ENCODE peak calls at places on chromosomes 2 and 18, in four cellular contexts. F is SK-N-SH, E is GM12878, Z is H1. Q is an unnamed sample.

GRCh38 chr2:67752964-67753363 is 309.8 kb downstream of the C1D start:
- DNase-seq in E (no peak), F (no peak), Z (no peak), Q (no peak)

GRCh38 chr18:7234061-7234460 is 3.2 kb downstream of the LRRC30 start:
- DNase-seq in F (no peak), E (no peak), Z (no peak), Q (no peak)

GRCh38 chr18:63979409-63979908 is 9.6 kb downstream of the SERPINB8 start:
- DNase-seq in F (peak), Z (peak), E (no peak), Q (peak)

GRCh38 chr2:26691140-26691539 is 1.4 kb upstream of the KCNK3 start:
- DNase-seq in E (no peak), F (no peak), Z (no peak), Q (no peak)

GRCh38 chr2:214575030-214575949 is 164.4 kb downstream of the VWC2L start:
- DNase-seq in E (no peak), F (no peak), Z (no peak), Q (no peak)

GRCh38 chr2:46480562-46480961 is 1.2 kb downstream of the TMEM247 start:
- DNase-seq in F (no peak), E (no peak), Z (no peak), Q (no peak)

GRCh38 chr18:2805970-2806943 is 40.5 kb upstream of the EMILIN2 start:
- DNase-seq in E (no peak), F (no peak), Z (no peak), Q (no peak)

GRCh38 chr2:56981554-56981953 is 797.8 kb downstream of the CCDC85A start:
- DNase-seq in E (no peak), Z (no peak), F (no peak), Q (no peak)

GRCh38 chr2:66753247-66754019 is 318.5 kb downstream of the MEIS1 start:
- DNase-seq in F (no peak), E (no peak), Z (no peak), Q (no peak)

GRCh38 chr2:32652555-32653209 is 24.8 kb downstream of the TTC27 start:
- DNase-seq in E (no peak), F (no peak), Z (no peak), Q (no peak)

GRCh38 chr2:3536682-3537632 is 17.6 kb upstream of the ADI1 start:
- DNase-seq in E (no peak), F (peak), Z (peak), Q (peak)

GRCh38 chr2:209974566-209974965 is 27.9 kb upstream of the RPE start:
- DNase-seq in F (no peak), E (no peak), Z (no peak), Q (no peak)

GRCh38 chr2:113012436-113013335 is 7.4 kb downstream of the IL36A start:
- DNase-seq in E (no peak), F (no peak), Z (no peak), Q (no peak)

GRCh38 chr2:71923887-71924533 is 223.7 kb downstream of the CYP26B1 start:
- DNase-seq in E (peak), Z (peak), F (peak), Q (peak)

GRCh38 chr2:88170472-88170892 is 336 bp downstream of the THNSL2 start:
- DNase-seq in F (peak), E (no peak), Z (peak), Q (no peak)

GRCh38 chr2:191636235-191636543 is 41.7 kb upstream of the NABP1 start:
- DNase-seq in F (no peak), E (no peak), Z (no peak), Q (peak)
- TF ChIP-seq TAF1 in F (no peak), E (no peak), Z (no peak), Q (no peak)

DNA sequence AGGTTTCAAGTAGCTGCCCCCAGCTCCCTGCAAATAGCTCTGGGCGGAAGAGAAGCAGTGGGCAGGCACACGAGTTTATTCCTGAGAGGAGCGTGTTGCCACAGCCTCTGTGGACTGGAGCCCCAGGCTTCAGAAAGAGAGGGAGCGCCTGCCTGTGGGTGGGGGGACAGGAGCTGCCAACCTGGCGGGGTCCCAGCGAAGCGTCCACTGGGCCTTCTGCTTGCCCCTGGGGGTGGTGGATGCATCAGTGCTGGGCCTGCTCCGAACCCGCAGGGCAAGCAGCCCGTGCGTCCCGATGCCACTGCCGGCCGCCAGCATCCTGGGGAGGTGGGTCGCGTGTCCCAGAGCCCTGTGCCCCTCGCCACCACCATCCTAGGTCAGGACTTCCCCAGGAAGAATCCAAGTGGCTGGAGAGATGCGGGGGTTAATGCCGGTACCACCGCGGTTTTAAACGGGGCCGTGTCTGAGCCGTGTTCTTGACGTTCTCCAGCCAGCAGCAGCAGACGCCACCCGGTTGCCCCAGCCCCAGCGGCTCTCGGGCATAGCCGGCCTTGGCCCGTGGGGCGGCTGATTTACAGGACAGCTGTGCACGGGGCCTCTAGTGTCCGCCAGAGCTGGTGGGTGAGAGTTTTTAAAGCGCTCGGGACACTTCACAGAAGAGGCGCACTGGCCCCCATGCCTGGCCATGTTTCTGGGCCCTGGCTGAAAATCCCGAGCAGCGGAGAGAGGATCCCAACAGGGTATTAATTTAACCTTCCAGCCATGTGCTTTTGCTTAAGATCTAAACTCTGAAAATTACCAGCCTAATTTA is 84.6 kb downstream of the NFATC1 start:
- DNase-seq in E (no peak), F (no peak), Z (no peak), Q (no peak)
- TF ChIP-seq TCF12 in E (no peak), F (no peak), Z (no peak), Q (no peak)

GRCh38 chr2:236040600-236041328 is 127.4 kb downstream of the GBX2 start:
- DNase-seq in Z (no peak), E (no peak), F (peak), Q (no peak)
- TF ChIP-seq TAF1 in Z (no peak), E (no peak), F (no peak), Q (no peak)

DNA sequence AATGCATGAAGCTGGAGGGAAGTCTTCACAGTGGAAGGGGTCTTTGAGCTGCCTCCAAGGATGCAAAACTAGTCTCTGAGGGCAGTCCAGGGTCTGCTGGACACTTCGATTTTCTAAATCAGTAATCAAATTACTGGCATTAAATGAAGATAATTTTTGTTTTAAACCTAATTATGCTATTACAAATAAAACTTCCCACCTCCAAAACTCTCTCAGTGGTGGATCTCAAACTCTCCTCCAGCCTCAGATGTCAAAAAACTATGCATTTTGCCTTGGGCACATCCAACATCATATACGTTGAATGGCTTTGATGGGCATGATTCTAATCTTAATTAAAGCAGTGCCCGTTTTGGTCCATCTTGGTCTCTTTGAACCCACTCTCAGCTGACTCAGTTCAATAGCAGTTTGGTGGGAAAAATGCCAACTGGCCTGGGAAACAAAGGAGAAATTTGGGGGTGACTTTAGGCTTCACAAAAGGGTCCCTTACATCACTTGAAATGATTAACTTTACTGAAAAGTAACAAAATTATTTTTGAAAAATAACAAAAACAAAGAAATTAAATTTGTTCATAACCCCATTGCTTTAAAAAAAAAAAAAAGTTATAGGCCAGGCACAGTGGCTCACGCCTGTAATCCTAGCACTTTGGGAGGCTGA is 5.9 kb upstream of the MYCN start:
- DNase-seq in F (no peak), E (no peak), Z (no peak), Q (no peak)
- TF ChIP-seq TCF12 in F (no peak), E (no peak), Z (no peak), Q (no peak)

DNA sequence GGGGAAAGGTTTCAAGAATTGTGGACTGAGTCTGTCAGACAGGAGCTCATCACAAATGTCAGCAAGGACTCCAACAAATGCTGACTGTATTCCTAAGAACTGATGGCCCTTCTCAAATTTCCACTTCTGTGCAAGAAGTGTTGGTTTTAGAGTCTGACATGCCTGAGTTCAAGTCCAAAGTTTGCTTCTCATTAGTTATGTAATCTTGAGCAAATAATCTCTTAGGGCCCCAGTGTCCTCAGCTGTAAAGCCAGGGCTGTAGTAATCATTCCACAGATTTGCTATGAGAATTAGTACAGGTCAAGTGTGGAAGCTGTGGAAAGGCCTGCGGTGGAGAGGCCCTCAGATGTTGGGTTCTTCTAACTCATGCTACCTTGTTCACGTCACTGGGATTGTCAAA is 23.9 kb downstream of the MEP1B start:
- DNase-seq in Z (no peak), F (no peak), E (no peak), Q (peak)
- TF ChIP-seq TAF1 in Z (no peak), F (no peak), E (no peak), Q (no peak)

GRCh38 chr2:195600796-195601195 is 56.2 kb upstream of the SLC39A10 start:
- DNase-seq in F (no peak), E (no peak), Z (no peak), Q (no peak)
- TF ChIP-seq TCF12 in F (no peak), E (no peak), Z (no peak), Q (no peak)

Q was measured in HepG2.